ENCODE peak calls at places on chromosomes 6 and 20, in ten cellular contexts. One of them, this sample, is unnamed.

GRCh38 chr6:4268171-4268570 is 132.8 kb upstream of the ECI2 start:
- DNase-seq in activated T-cell treated with anti-CD3 and anti-CD28 coated beads for 1 hour: no peak
- DNase-seq in epithelial cell of esophagus: no peak
- DNase-seq in NCI-H1092 treated with DMSO at 0.1 percent for 48 hours: no peak
- DNase-seq in endothelial cell: no peak
- DNase-seq in iris pigment epithelial cell: no peak
- DNase-seq in activated T-helper 1 cell treated with anti-CD3 and anti-CD28 coated beads, Interleukin-2, amount 50 U/mL, for 16 hours: no peak
- DNase-seq in type B pancreatic cell: no peak
- DNase-seq in T-helper 2 cell: no peak
- DNase-seq in stimulated activated CD4-positive, alpha-beta T cell treated with anti-CD3 and anti-CD28 coated beads, Interleukin-15, amount 100 ng/mL, for 1 hour: no peak
- DNase-seq in this sample: no peak

GRCh38 chr20:46784450-46785127 is 75.1 kb downstream of the SLC2A10 start:
- DNase-seq in activated T-cell treated with anti-CD3 and anti-CD28 coated beads for 1 hour: no peak
- DNase-seq in epithelial cell of esophagus: no peak
- DNase-seq in NCI-H1092 treated with DMSO at 0.1 percent for 48 hours: no peak
- DNase-seq in endothelial cell: no peak
- DNase-seq in iris pigment epithelial cell: peak
- DNase-seq in activated T-helper 1 cell treated with anti-CD3 and anti-CD28 coated beads, Interleukin-2, amount 50 U/mL, for 16 hours: no peak
- DNase-seq in type B pancreatic cell: no peak
- DNase-seq in T-helper 2 cell: no peak
- DNase-seq in stimulated activated CD4-positive, alpha-beta T cell treated with anti-CD3 and anti-CD28 coated beads, Interleukin-15, amount 100 ng/mL, for 1 hour: no peak
- DNase-seq in this sample: no peak

GRCh38 chr6:79467716-79468115 is 69.5 kb downstream of the LCA5 start:
- DNase-seq in activated T-cell treated with anti-CD3 and anti-CD28 coated beads for 1 hour: no peak
- DNase-seq in epithelial cell of esophagus: no peak
- DNase-seq in NCI-H1092 treated with DMSO at 0.1 percent for 48 hours: no peak
- DNase-seq in endothelial cell: no peak
- DNase-seq in iris pigment epithelial cell: peak
- DNase-seq in activated T-helper 1 cell treated with anti-CD3 and anti-CD28 coated beads, Interleukin-2, amount 50 U/mL, for 16 hours: no peak
- DNase-seq in type B pancreatic cell: no peak
- DNase-seq in T-helper 2 cell: no peak
- DNase-seq in stimulated activated CD4-positive, alpha-beta T cell treated with anti-CD3 and anti-CD28 coated beads, Interleukin-15, amount 100 ng/mL, for 1 hour: no peak
- DNase-seq in this sample: no peak

GRCh38 chr20:63087872-63088680 is 81.3 kb upstream of the BHLHE23 start:
- DNase-seq in activated T-cell treated with anti-CD3 and anti-CD28 coated beads for 1 hour: no peak
- DNase-seq in epithelial cell of esophagus: no peak
- DNase-seq in NCI-H1092 treated with DMSO at 0.1 percent for 48 hours: no peak
- DNase-seq in endothelial cell: no peak
- DNase-seq in iris pigment epithelial cell: no peak
- DNase-seq in activated T-helper 1 cell treated with anti-CD3 and anti-CD28 coated beads, Interleukin-2, amount 50 U/mL, for 16 hours: no peak
- DNase-seq in type B pancreatic cell: peak
- DNase-seq in T-helper 2 cell: no peak
- DNase-seq in stimulated activated CD4-positive, alpha-beta T cell treated with anti-CD3 and anti-CD28 coated beads, Interleukin-15, amount 100 ng/mL, for 1 hour: no peak
- DNase-seq in this sample: no peak

GRCh38 chr6:99092461-99092860 is 144.7 kb upstream of the FBXL4 start:
- DNase-seq in activated T-cell treated with anti-CD3 and anti-CD28 coated beads for 1 hour: no peak
- DNase-seq in epithelial cell of esophagus: no peak
- DNase-seq in NCI-H1092 treated with DMSO at 0.1 percent for 48 hours: no peak
- DNase-seq in endothelial cell: no peak
- DNase-seq in iris pigment epithelial cell: no peak
- DNase-seq in activated T-helper 1 cell treated with anti-CD3 and anti-CD28 coated beads, Interleukin-2, amount 50 U/mL, for 16 hours: no peak
- DNase-seq in type B pancreatic cell: no peak
- DNase-seq in T-helper 2 cell: no peak
- DNase-seq in stimulated activated CD4-positive, alpha-beta T cell treated with anti-CD3 and anti-CD28 coated beads, Interleukin-15, amount 100 ng/mL, for 1 hour: no peak
- DNase-seq in this sample: no peak

GRCh38 chr20:63312690-63313348 is 19.8 kb downstream of the COL20A1 start:
- DNase-seq in activated T-cell treated with anti-CD3 and anti-CD28 coated beads for 1 hour: no peak
- DNase-seq in epithelial cell of esophagus: no peak
- DNase-seq in NCI-H1092 treated with DMSO at 0.1 percent for 48 hours: no peak
- DNase-seq in endothelial cell: no peak
- DNase-seq in iris pigment epithelial cell: no peak
- DNase-seq in activated T-helper 1 cell treated with anti-CD3 and anti-CD28 coated beads, Interleukin-2, amount 50 U/mL, for 16 hours: no peak
- DNase-seq in type B pancreatic cell: no peak
- DNase-seq in T-helper 2 cell: no peak
- DNase-seq in stimulated activated CD4-positive, alpha-beta T cell treated with anti-CD3 and anti-CD28 coated beads, Interleukin-15, amount 100 ng/mL, for 1 hour: no peak
- DNase-seq in this sample: no peak

GRCh38 chr6:1386310-1386709 is 3.1 kb upstream of the FOXF2 start:
- DNase-seq in activated T-cell treated with anti-CD3 and anti-CD28 coated beads for 1 hour: no peak
- DNase-seq in epithelial cell of esophagus: no peak
- DNase-seq in NCI-H1092 treated with DMSO at 0.1 percent for 48 hours: no peak
- DNase-seq in endothelial cell: no peak
- DNase-seq in iris pigment epithelial cell: no peak
- DNase-seq in activated T-helper 1 cell treated with anti-CD3 and anti-CD28 coated beads, Interleukin-2, amount 50 U/mL, for 16 hours: no peak
- DNase-seq in type B pancreatic cell: no peak
- DNase-seq in T-helper 2 cell: no peak
- DNase-seq in stimulated activated CD4-positive, alpha-beta T cell treated with anti-CD3 and anti-CD28 coated beads, Interleukin-15, amount 100 ng/mL, for 1 hour: no peak
- DNase-seq in this sample: no peak

GRCh38 chr6:41712651-41713103 is 22.7 kb downstream of the TFEB start:
- DNase-seq in activated T-cell treated with anti-CD3 and anti-CD28 coated beads for 1 hour: no peak
- DNase-seq in epithelial cell of esophagus: no peak
- DNase-seq in NCI-H1092 treated with DMSO at 0.1 percent for 48 hours: peak
- DNase-seq in endothelial cell: no peak
- DNase-seq in iris pigment epithelial cell: peak
- DNase-seq in activated T-helper 1 cell treated with anti-CD3 and anti-CD28 coated beads, Interleukin-2, amount 50 U/mL, for 16 hours: no peak
- DNase-seq in type B pancreatic cell: no peak
- DNase-seq in T-helper 2 cell: no peak
- DNase-seq in stimulated activated CD4-positive, alpha-beta T cell treated with anti-CD3 and anti-CD28 coated beads, Interleukin-15, amount 100 ng/mL, for 1 hour: no peak
- DNase-seq in this sample: no peak

GRCh38 chr6:27871919-27872633 is 40.1 kb downstream of the OR2B2 start:
- DNase-seq in activated T-cell treated with anti-CD3 and anti-CD28 coated beads for 1 hour: peak
- DNase-seq in epithelial cell of esophagus: peak
- DNase-seq in NCI-H1092 treated with DMSO at 0.1 percent for 48 hours: peak
- DNase-seq in endothelial cell: peak
- DNase-seq in iris pigment epithelial cell: peak
- DNase-seq in activated T-helper 1 cell treated with anti-CD3 and anti-CD28 coated beads, Interleukin-2, amount 50 U/mL, for 16 hours: peak
- DNase-seq in type B pancreatic cell: peak
- DNase-seq in T-helper 2 cell: peak
- DNase-seq in stimulated activated CD4-positive, alpha-beta T cell treated with anti-CD3 and anti-CD28 coated beads, Interleukin-15, amount 100 ng/mL, for 1 hour: peak
- DNase-seq in this sample: peak

GRCh38 chr6:21665436-21666199 is 72.1 kb downstream of the SOX4 start:
- DNase-seq in activated T-cell treated with anti-CD3 and anti-CD28 coated beads for 1 hour: no peak
- DNase-seq in epithelial cell of esophagus: no peak
- DNase-seq in NCI-H1092 treated with DMSO at 0.1 percent for 48 hours: no peak
- DNase-seq in endothelial cell: peak
- DNase-seq in iris pigment epithelial cell: no peak
- DNase-seq in activated T-helper 1 cell treated with anti-CD3 and anti-CD28 coated beads, Interleukin-2, amount 50 U/mL, for 16 hours: no peak
- DNase-seq in type B pancreatic cell: no peak
- DNase-seq in T-helper 2 cell: no peak
- DNase-seq in stimulated activated CD4-positive, alpha-beta T cell treated with anti-CD3 and anti-CD28 coated beads, Interleukin-15, amount 100 ng/mL, for 1 hour: no peak
- DNase-seq in this sample: no peak

GRCh38 chr20:63124782-63125580 is 91.0 kb downstream of the YTHDF1 start:
- DNase-seq in activated T-cell treated with anti-CD3 and anti-CD28 coated beads for 1 hour: no peak
- DNase-seq in epithelial cell of esophagus: no peak
- DNase-seq in NCI-H1092 treated with DMSO at 0.1 percent for 48 hours: no peak
- DNase-seq in endothelial cell: no peak
- DNase-seq in iris pigment epithelial cell: no peak
- DNase-seq in activated T-helper 1 cell treated with anti-CD3 and anti-CD28 coated beads, Interleukin-2, amount 50 U/mL, for 16 hours: no peak
- DNase-seq in type B pancreatic cell: peak
- DNase-seq in T-helper 2 cell: no peak
- DNase-seq in stimulated activated CD4-positive, alpha-beta T cell treated with anti-CD3 and anti-CD28 coated beads, Interleukin-15, amount 100 ng/mL, for 1 hour: no peak
- DNase-seq in this sample: no peak

GRCh38 chr6:75386050-75386770 is 101.6 kb upstream of the TMEM30A start:
- DNase-seq in activated T-cell treated with anti-CD3 and anti-CD28 coated beads for 1 hour: no peak
- DNase-seq in epithelial cell of esophagus: peak
- DNase-seq in NCI-H1092 treated with DMSO at 0.1 percent for 48 hours: no peak
- DNase-seq in endothelial cell: no peak
- DNase-seq in iris pigment epithelial cell: peak
- DNase-seq in activated T-helper 1 cell treated with anti-CD3 and anti-CD28 coated beads, Interleukin-2, amount 50 U/mL, for 16 hours: no peak
- DNase-seq in type B pancreatic cell: no peak
- DNase-seq in T-helper 2 cell: no peak
- DNase-seq in stimulated activated CD4-positive, alpha-beta T cell treated with anti-CD3 and anti-CD28 coated beads, Interleukin-15, amount 100 ng/mL, for 1 hour: no peak
- DNase-seq in this sample: no peak

GRCh38 chr20:266213-266603 is 8.7 kb downstream of the DEFB132 start:
- DNase-seq in activated T-cell treated with anti-CD3 and anti-CD28 coated beads for 1 hour: no peak
- DNase-seq in epithelial cell of esophagus: no peak
- DNase-seq in NCI-H1092 treated with DMSO at 0.1 percent for 48 hours: no peak
- DNase-seq in endothelial cell: no peak
- DNase-seq in iris pigment epithelial cell: no peak
- DNase-seq in activated T-helper 1 cell treated with anti-CD3 and anti-CD28 coated beads, Interleukin-2, amount 50 U/mL, for 16 hours: no peak
- DNase-seq in type B pancreatic cell: no peak
- DNase-seq in T-helper 2 cell: no peak
- DNase-seq in stimulated activated CD4-positive, alpha-beta T cell treated with anti-CD3 and anti-CD28 coated beads, Interleukin-15, amount 100 ng/mL, for 1 hour: no peak
- DNase-seq in this sample: no peak

GRCh38 chr20:45907219-45907948 is 4.6 kb downstream of the PLTP start:
- DNase-seq in activated T-cell treated with anti-CD3 and anti-CD28 coated beads for 1 hour: no peak
- DNase-seq in epithelial cell of esophagus: no peak
- DNase-seq in NCI-H1092 treated with DMSO at 0.1 percent for 48 hours: no peak
- DNase-seq in endothelial cell: no peak
- DNase-seq in iris pigment epithelial cell: no peak
- DNase-seq in activated T-helper 1 cell treated with anti-CD3 and anti-CD28 coated beads, Interleukin-2, amount 50 U/mL, for 16 hours: no peak
- DNase-seq in type B pancreatic cell: no peak
- DNase-seq in T-helper 2 cell: no peak
- DNase-seq in stimulated activated CD4-positive, alpha-beta T cell treated with anti-CD3 and anti-CD28 coated beads, Interleukin-15, amount 100 ng/mL, for 1 hour: no peak
- DNase-seq in this sample: no peak

GRCh38 chr6:85482206-85483040 is 32.5 kb downstream of the NT5E start:
- DNase-seq in activated T-cell treated with anti-CD3 and anti-CD28 coated beads for 1 hour: no peak
- DNase-seq in epithelial cell of esophagus: no peak
- DNase-seq in NCI-H1092 treated with DMSO at 0.1 percent for 48 hours: no peak
- DNase-seq in endothelial cell: no peak
- DNase-seq in iris pigment epithelial cell: no peak
- DNase-seq in activated T-helper 1 cell treated with anti-CD3 and anti-CD28 coated beads, Interleukin-2, amount 50 U/mL, for 16 hours: no peak
- DNase-seq in type B pancreatic cell: no peak
- DNase-seq in T-helper 2 cell: no peak
- DNase-seq in stimulated activated CD4-positive, alpha-beta T cell treated with anti-CD3 and anti-CD28 coated beads, Interleukin-15, amount 100 ng/mL, for 1 hour: no peak
- DNase-seq in this sample: no peak

GRCh38 chr6:53159558-53159957 is 10.9 kb upstream of the GCM1 start:
- DNase-seq in activated T-cell treated with anti-CD3 and anti-CD28 coated beads for 1 hour: no peak
- DNase-seq in epithelial cell of esophagus: peak
- DNase-seq in NCI-H1092 treated with DMSO at 0.1 percent for 48 hours: no peak
- DNase-seq in endothelial cell: no peak
- DNase-seq in iris pigment epithelial cell: no peak
- DNase-seq in activated T-helper 1 cell treated with anti-CD3 and anti-CD28 coated beads, Interleukin-2, amount 50 U/mL, for 16 hours: no peak
- DNase-seq in type B pancreatic cell: no peak
- DNase-seq in T-helper 2 cell: no peak
- DNase-seq in stimulated activated CD4-positive, alpha-beta T cell treated with anti-CD3 and anti-CD28 coated beads, Interleukin-15, amount 100 ng/mL, for 1 hour: no peak
- DNase-seq in this sample: no peak

GRCh38 chr6:14001329-14002012 is 76.7 kb downstream of the RNF182 start:
- DNase-seq in activated T-cell treated with anti-CD3 and anti-CD28 coated beads for 1 hour: no peak
- DNase-seq in epithelial cell of esophagus: peak
- DNase-seq in NCI-H1092 treated with DMSO at 0.1 percent for 48 hours: no peak
- DNase-seq in endothelial cell: no peak
- DNase-seq in iris pigment epithelial cell: peak
- DNase-seq in activated T-helper 1 cell treated with anti-CD3 and anti-CD28 coated beads, Interleukin-2, amount 50 U/mL, for 16 hours: no peak
- DNase-seq in type B pancreatic cell: no peak
- DNase-seq in T-helper 2 cell: no peak
- DNase-seq in stimulated activated CD4-positive, alpha-beta T cell treated with anti-CD3 and anti-CD28 coated beads, Interleukin-15, amount 100 ng/mL, for 1 hour: no peak
- DNase-seq in this sample: no peak

GRCh38 chr6:22906091-22906549 is 336.8 kb downstream of the HDGFL1 start:
- DNase-seq in activated T-cell treated with anti-CD3 and anti-CD28 coated beads for 1 hour: no peak
- DNase-seq in epithelial cell of esophagus: peak
- DNase-seq in NCI-H1092 treated with DMSO at 0.1 percent for 48 hours: no peak
- DNase-seq in endothelial cell: no peak
- DNase-seq in iris pigment epithelial cell: peak
- DNase-seq in activated T-helper 1 cell treated with anti-CD3 and anti-CD28 coated beads, Interleukin-2, amount 50 U/mL, for 16 hours: no peak
- DNase-seq in type B pancreatic cell: no peak
- DNase-seq in T-helper 2 cell: no peak
- DNase-seq in stimulated activated CD4-positive, alpha-beta T cell treated with anti-CD3 and anti-CD28 coated beads, Interleukin-15, amount 100 ng/mL, for 1 hour: no peak
- DNase-seq in this sample: no peak

GRCh38 chr6:50353603-50354002 is 303.9 kb upstream of the DEFB112 start:
- DNase-seq in activated T-cell treated with anti-CD3 and anti-CD28 coated beads for 1 hour: no peak
- DNase-seq in epithelial cell of esophagus: peak
- DNase-seq in NCI-H1092 treated with DMSO at 0.1 percent for 48 hours: no peak
- DNase-seq in endothelial cell: no peak
- DNase-seq in iris pigment epithelial cell: no peak
- DNase-seq in activated T-helper 1 cell treated with anti-CD3 and anti-CD28 coated beads, Interleukin-2, amount 50 U/mL, for 16 hours: no peak
- DNase-seq in type B pancreatic cell: no peak
- DNase-seq in T-helper 2 cell: no peak
- DNase-seq in stimulated activated CD4-positive, alpha-beta T cell treated with anti-CD3 and anti-CD28 coated beads, Interleukin-15, amount 100 ng/mL, for 1 hour: no peak
- DNase-seq in this sample: no peak